ENCODE peak calls at places on chromosome 7, in five cellular contexts. D is bronchial epithelial cell; N is caudate nucleus; P is stimulated activated CD4-positive, alpha-beta T cell treated with anti-CD3 and anti-CD28 coated beads, Interleukin-1b, Interleukin-23, amount 100 ng/mL, for 24 hours; H is T follicular helper cell. O is an unnamed sample.

GRCh38 chr7:76397409-76398183 is 11.9 kb downstream of the SSC4D start:
- DNase-seq in D (peak), N (peak), P (peak), H (peak), O (peak)

GRCh38 chr7:114656471-114656870 is 241.9 kb downstream of the FOXP2 start:
- DNase-seq in D (no peak), N (no peak), P (no peak), H (no peak), O (no peak)

GRCh38 chr7:1458676-1459511 is at the start of gene MICALL2:
- DNase-seq in D (peak), N (no peak), P (peak), H (no peak), O (peak)

GRCh38 chr7:144022169-144022568 is 22.0 kb downstream of the OR6B1 start:
- DNase-seq in D (no peak), N (no peak), P (no peak), H (no peak), O (no peak)

GRCh38 chr7:100515072-100515532 is 23.9 kb upstream of the AGFG2 start:
- DNase-seq in D (peak), N (no peak), P (no peak), H (no peak), O (no peak)

GRCh38 chr7:73815436-73815835 is 15.4 kb upstream of the CLDN4 start:
- DNase-seq in D (no peak), N (no peak), P (no peak), H (no peak), O (no peak)

GRCh38 chr7:13067036-13067435 is 379.6 kb downstream of the ARL4A start:
- DNase-seq in D (no peak), N (no peak), P (no peak), H (no peak), O (no peak)

GRCh38 chr7:6453737-6454136 is 6.0 kb upstream of the DAGLB start:
- DNase-seq in D (peak), N (no peak), P (no peak), H (no peak), O (no peak)

GRCh38 chr7:82599910-82600309 is 156.3 kb upstream of the CACNA2D1 start:
- DNase-seq in D (no peak), N (no peak), P (no peak), H (no peak), O (no peak)

GRCh38 chr7:118158766-118159165 is 25.2 kb upstream of the LSM8 start:
- DNase-seq in D (no peak), N (no peak), P (no peak), H (no peak), O (no peak)

GRCh38 chr7:517848-518629 is 1.6 kb downstream of the PDGFA start:
- DNase-seq in D (no peak), N (peak), P (no peak), H (no peak), O (no peak)

GRCh38 chr7:130492519-130493274 is 812 bp downstream of the MEST start:
- DNase-seq in D (no peak), N (no peak), P (no peak), H (no peak), O (no peak)

GRCh38 chr7:69598487-69599148 is 343 bp downstream of the AUTS2 start:
- DNase-seq in D (no peak), N (no peak), P (no peak), H (no peak), O (no peak)